ENCODE peak calls at places on chromosome 21, in eight cellular contexts. One of them, this sample, is unnamed.

GRCh38 chr21:44761747-44762208 is 39.8 kb downstream of the UBE2G2 start:
- DNase-seq in CMK: no peak
- DNase-seq in DMS 273 treated with DMSO at 0.1 percent for 48 hours: no peak
- DNase-seq in fibroblast of lung: no peak
- DNase-seq in cardiac muscle cell: no peak
- DNase-seq in lower lobe of right lung: no peak
- DNase-seq in esophagus squamous epithelium: no peak
- DNase-seq in tibial nerve: no peak
- DNase-seq in this sample: no peak

GRCh38 chr21:41506526-41507520 is 1.1 kb downstream of the TMPRSS2 start:
- DNase-seq in CMK: no peak
- DNase-seq in DMS 273 treated with DMSO at 0.1 percent for 48 hours: no peak
- DNase-seq in fibroblast of lung: no peak
- DNase-seq in cardiac muscle cell: no peak
- DNase-seq in lower lobe of right lung: peak
- DNase-seq in esophagus squamous epithelium: no peak
- DNase-seq in tibial nerve: no peak
- DNase-seq in this sample: no peak

GRCh38 chr21:44709426-44710293 is 1.7 kb downstream of the TSPEAR start:
- DNase-seq in CMK: no peak
- DNase-seq in DMS 273 treated with DMSO at 0.1 percent for 48 hours: no peak
- DNase-seq in fibroblast of lung: no peak
- DNase-seq in cardiac muscle cell: peak
- DNase-seq in lower lobe of right lung: no peak
- DNase-seq in esophagus squamous epithelium: no peak
- DNase-seq in tibial nerve: peak
- DNase-seq in this sample: peak

GRCh38 chr21:46156378-46156645 is 933 bp upstream of the FTCD start:
- DNase-seq in CMK: no peak
- DNase-seq in DMS 273 treated with DMSO at 0.1 percent for 48 hours: no peak
- DNase-seq in fibroblast of lung: no peak
- DNase-seq in cardiac muscle cell: no peak
- DNase-seq in lower lobe of right lung: no peak
- DNase-seq in esophagus squamous epithelium: no peak
- DNase-seq in tibial nerve: peak
- DNase-seq in this sample: no peak

GRCh38 chr21:45523411-45524101 is 18.7 kb downstream of the SLC19A1 start:
- DNase-seq in CMK: no peak
- DNase-seq in DMS 273 treated with DMSO at 0.1 percent for 48 hours: no peak
- DNase-seq in fibroblast of lung: no peak
- DNase-seq in cardiac muscle cell: no peak
- DNase-seq in lower lobe of right lung: peak
- DNase-seq in esophagus squamous epithelium: no peak
- DNase-seq in tibial nerve: peak
- DNase-seq in this sample: no peak

GRCh38 chr21:41638201-41638790 is 128.6 kb downstream of the RIPK4 start:
- DNase-seq in CMK: no peak
- DNase-seq in DMS 273 treated with DMSO at 0.1 percent for 48 hours: no peak
- DNase-seq in fibroblast of lung: no peak
- DNase-seq in cardiac muscle cell: no peak
- DNase-seq in lower lobe of right lung: no peak
- DNase-seq in esophagus squamous epithelium: no peak
- DNase-seq in tibial nerve: no peak
- DNase-seq in this sample: no peak

GRCh38 chr21:36773111-36773510 is 74.2 kb downstream of the SIM2 start:
- DNase-seq in CMK: no peak
- DNase-seq in DMS 273 treated with DMSO at 0.1 percent for 48 hours: peak
- DNase-seq in fibroblast of lung: peak
- DNase-seq in cardiac muscle cell: peak
- DNase-seq in lower lobe of right lung: peak
- DNase-seq in esophagus squamous epithelium: no peak
- DNase-seq in tibial nerve: no peak
- DNase-seq in this sample: no peak

GRCh38 chr21:41803316-41803715 is 36.5 kb upstream of the RIPK4 start:
- DNase-seq in CMK: no peak
- DNase-seq in DMS 273 treated with DMSO at 0.1 percent for 48 hours: no peak
- DNase-seq in fibroblast of lung: no peak
- DNase-seq in cardiac muscle cell: no peak
- DNase-seq in lower lobe of right lung: no peak
- DNase-seq in esophagus squamous epithelium: no peak
- DNase-seq in tibial nerve: no peak
- DNase-seq in this sample: no peak

GRCh38 chr21:36966846-36967657 is 583 bp upstream of the HLCS start:
- DNase-seq in CMK: peak
- DNase-seq in DMS 273 treated with DMSO at 0.1 percent for 48 hours: no peak
- DNase-seq in fibroblast of lung: peak
- DNase-seq in cardiac muscle cell: peak
- DNase-seq in lower lobe of right lung: no peak
- DNase-seq in esophagus squamous epithelium: no peak
- DNase-seq in tibial nerve: no peak
- DNase-seq in this sample: no peak

GRCh38 chr21:26939532-26940181 is 27.2 kb downstream of the ADAMTS5 start:
- DNase-seq in CMK: no peak
- DNase-seq in DMS 273 treated with DMSO at 0.1 percent for 48 hours: no peak
- DNase-seq in fibroblast of lung: peak
- DNase-seq in cardiac muscle cell: no peak
- DNase-seq in lower lobe of right lung: no peak
- DNase-seq in esophagus squamous epithelium: no peak
- DNase-seq in tibial nerve: no peak
- DNase-seq in this sample: no peak

GRCh38 chr21:37670883-37671282 is 245.4 kb downstream of the KCNJ6 start:
- DNase-seq in CMK: no peak
- DNase-seq in DMS 273 treated with DMSO at 0.1 percent for 48 hours: no peak
- DNase-seq in fibroblast of lung: peak
- DNase-seq in cardiac muscle cell: peak
- DNase-seq in lower lobe of right lung: no peak
- DNase-seq in esophagus squamous epithelium: no peak
- DNase-seq in tibial nerve: no peak
- DNase-seq in this sample: no peak

GRCh38 chr21:34912022-34912933 is 136.8 kb downstream of the RUNX1 start:
- DNase-seq in CMK: no peak
- DNase-seq in DMS 273 treated with DMSO at 0.1 percent for 48 hours: no peak
- DNase-seq in fibroblast of lung: no peak
- DNase-seq in cardiac muscle cell: no peak
- DNase-seq in lower lobe of right lung: no peak
- DNase-seq in esophagus squamous epithelium: no peak
- DNase-seq in tibial nerve: no peak
- DNase-seq in this sample: no peak

GRCh38 chr21:46056450-46056903 is 41.4 kb upstream of the COL6A2 start:
- DNase-seq in CMK: no peak
- DNase-seq in DMS 273 treated with DMSO at 0.1 percent for 48 hours: no peak
- DNase-seq in fibroblast of lung: peak
- DNase-seq in cardiac muscle cell: peak
- DNase-seq in lower lobe of right lung: peak
- DNase-seq in esophagus squamous epithelium: no peak
- DNase-seq in tibial nerve: peak
- DNase-seq in this sample: no peak

GRCh38 chr21:42031241-42031640 is 21.1 kb upstream of the ZBTB21 start:
- DNase-seq in CMK: no peak
- DNase-seq in DMS 273 treated with DMSO at 0.1 percent for 48 hours: no peak
- DNase-seq in fibroblast of lung: no peak
- DNase-seq in cardiac muscle cell: no peak
- DNase-seq in lower lobe of right lung: no peak
- DNase-seq in esophagus squamous epithelium: no peak
- DNase-seq in tibial nerve: no peak
- DNase-seq in this sample: no peak

GRCh38 chr21:15557925-15558324 is 171.9 kb upstream of the USP25 start:
- DNase-seq in CMK: no peak
- DNase-seq in DMS 273 treated with DMSO at 0.1 percent for 48 hours: no peak
- DNase-seq in fibroblast of lung: no peak
- DNase-seq in cardiac muscle cell: no peak
- DNase-seq in lower lobe of right lung: no peak
- DNase-seq in esophagus squamous epithelium: no peak
- DNase-seq in tibial nerve: no peak
- DNase-seq in this sample: no peak